ENCODE peak calls at places on chromosome 22, in four cellular contexts. D, R, O and L are unnamed samples.

GRCh38 chr22:45919504-45920286 is 57.3 kb downstream of the WNT7B start:
- DNase-seq in O (no peak), D (no peak), R (peak; percentile 86), L (no peak)

GRCh38 chr22:26527574-26528465 is 15.5 kb upstream of the TFIP11 start:
- DNase-seq in D (no peak), O (no peak), R (no peak), L (no peak)

GRCh38 chr22:40325315-40325714 is 21.0 kb upstream of the ADSL start:
- DNase-seq in D (no peak), R (no peak), O (no peak), L (no peak)

GRCh38 chr22:20463324-20464095 is 25.9 kb upstream of the SCARF2 start:
- DNase-seq in O (no peak), D (no peak), R (peak; percentile 19), L (no peak)

GRCh38 chr22:31603081-31603525 is 58.9 kb downstream of the PISD start:
- DNase-seq in D (peak; percentile 9), R (no peak), O (no peak), L (no peak)

GRCh38 chr22:42229455-42230149 is 40.9 kb downstream of the TCF20 start:
- DNase-seq in R (no peak), D (peak; percentile 70), O (no peak), L (no peak)

GRCh38 chr22:36922097-36922608 is 8.7 kb downstream of the CSF2RB start:
- DNase-seq in R (no peak), D (no peak), O (no peak), L (no peak)

GRCh38 chr22:30868663-30869385 is 99.8 kb downstream of the MORC2 start:
- DNase-seq in D (no peak), R (peak; percentile 54), O (peak; percentile 27), L (peak; percentile 54)

GRCh38 chr22:47847281-47847890 is 1084.9 kb downstream of the TBC1D22A start:
- DNase-seq in O (no peak), R (no peak), D (no peak), L (no peak)

GRCh38 chr22:39959640-39960447 is at the start of gene TMA7B:
- DNase-seq in R (no peak), O (peak; percentile 17), D (peak; percentile 33), L (no peak)

GRCh38 chr22:41517172-41518047 is 26.9 kb downstream of the POLR3H start:
- DNase-seq in R (no peak), D (peak; percentile 71), O (peak; percentile 15), L (peak; percentile 32)

GRCh38 chr22:19855504-19856409 is 1.1 kb upstream of the GNB1L start:
- DNase-seq in O (peak; percentile 65), D (peak; percentile 58), R (peak; percentile 85), L (peak; percentile 82)

GRCh38 chr22:17143101-17143500 is 16.0 kb downstream of the HDHD5 start:
- DNase-seq in O (no peak), R (no peak), D (no peak), L (no peak)